ENCODE peak calls at places on chromosomes 11 and 22, in eight cellular contexts. A is right lobe of liver; O is GM23248; G is CD8-positive, alpha-beta T cell; Z is tibial artery; K is IMR-90; B is left lung; H is adrenal gland. J is an unnamed sample.

GRCh38 chr22:39264344-39265116 is 19.7 kb upstream of the PDGFB start:
- DNase-seq in A (peak), O (no peak), G (no peak), Z (peak), K (no peak), B (no peak), H (peak), J (peak)

GRCh38 chr11:18229501-18229900 is 7.1 kb downstream of the SAA4 start:
- DNase-seq in A (no peak), O (no peak), G (no peak), Z (no peak), K (no peak), B (no peak), H (no peak), J (no peak)

GRCh38 chr11:85829172-85829571 is 18.2 kb upstream of the SYTL2 start:
- DNase-seq in A (no peak), O (no peak), G (no peak), Z (no peak), K (no peak), B (no peak), H (no peak), J (no peak)

GRCh38 chr11:62974848-62975522 is 9.8 kb downstream of the SLC22A6 start:
- DNase-seq in A (no peak), O (peak), G (no peak), Z (no peak), K (no peak), B (no peak), H (peak), J (no peak)

GRCh38 chr11:104060004-104060403 is 23.6 kb downstream of the DDI1 start:
- DNase-seq in A (no peak), O (no peak), G (no peak), Z (no peak), K (peak), B (no peak), H (peak), J (no peak)

GRCh38 chr11:68027667-68028066 is 2.8 kb upstream of the NDUFS8 start:
- DNase-seq in A (no peak), O (no peak), G (no peak), Z (no peak), K (no peak), B (no peak), H (no peak), J (no peak)

GRCh38 chr11:68872216-68873003 is 30.7 kb upstream of the CPT1A start:
- DNase-seq in A (peak), O (peak), G (no peak), Z (no peak), K (peak), B (no peak), H (no peak), J (no peak)

GRCh38 chr22:29810156-29810555 is 27.9 kb downstream of the ASCC2 start:
- DNase-seq in A (no peak), O (no peak), G (no peak), Z (no peak), K (no peak), B (no peak), H (no peak), J (no peak)

GRCh38 chr11:127003260-127003981 is 2.9 kb upstream of the KIRREL3 start:
- DNase-seq in A (no peak), O (peak), G (no peak), Z (no peak), K (peak), B (peak), H (peak), J (peak)

GRCh38 chr11:6319001-6319878 is 1.1 kb downstream of the CAVIN3 start:
- DNase-seq in A (peak), O (peak), G (no peak), Z (peak), K (peak), B (peak), H (peak), J (no peak)
- H3K27ac ChIP-seq in A (peak), O (peak), G (no peak), Z (peak), K (peak), B (peak), H (peak), J (peak)

GRCh38 chr11:58801974-58802545 is 42.4 kb downstream of the GLYATL2 start:
- DNase-seq in A (no peak), O (no peak), G (no peak), Z (no peak), K (no peak), B (no peak), H (no peak), J (no peak)
- H3K27ac ChIP-seq in A (no peak), O (no peak), G (no peak), Z (no peak), K (no peak), B (no peak), H (no peak), J (no peak)

DNA sequence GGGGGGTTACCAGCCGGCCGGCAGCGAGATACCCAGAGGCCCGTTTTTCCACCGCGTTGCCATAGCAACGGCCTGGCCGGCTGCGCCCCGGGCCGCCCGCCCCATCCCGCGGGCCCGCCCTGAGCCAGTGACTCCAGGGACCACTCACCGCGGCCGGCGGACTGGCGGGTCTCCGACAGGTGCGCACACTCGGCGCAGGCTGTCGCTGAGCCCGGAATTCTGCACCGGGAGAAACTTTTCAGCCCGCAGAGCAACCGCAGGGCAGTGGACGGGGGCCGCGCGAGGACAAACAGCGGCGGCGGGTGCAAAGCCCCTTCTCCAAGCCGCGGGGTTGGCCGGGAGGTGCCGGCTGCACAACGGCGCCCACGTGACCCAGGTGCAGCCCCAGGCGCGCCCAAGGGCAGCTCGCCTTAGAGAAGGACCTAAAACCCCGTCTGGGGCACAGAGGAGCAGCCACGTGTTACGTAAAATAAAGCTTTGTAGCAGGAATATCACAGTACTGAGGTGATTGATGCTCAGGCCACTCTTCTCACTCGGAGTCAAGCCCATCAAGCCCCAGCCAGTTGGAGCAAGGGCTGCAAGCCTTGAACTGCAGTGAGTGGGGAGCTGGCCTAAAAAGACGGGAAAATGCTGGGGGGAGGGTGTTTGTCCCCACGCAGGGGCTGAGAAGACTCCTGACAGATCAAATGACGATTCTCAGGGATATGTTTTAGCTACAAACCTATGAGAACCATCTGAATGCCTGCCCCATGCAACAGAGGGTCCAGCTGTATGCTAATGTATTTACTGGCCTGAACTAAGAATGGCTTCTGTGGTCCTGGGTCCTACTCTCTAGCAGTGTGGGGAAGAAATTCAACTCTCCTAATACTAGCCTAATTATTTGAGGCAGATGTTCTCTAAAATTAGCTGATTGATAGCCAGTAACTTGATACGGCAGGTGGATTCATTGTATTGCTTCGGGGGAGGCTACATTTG is at the start of gene STK33:
- DNase-seq in A (peak), O (peak), G (peak), Z (no peak), K (no peak), B (peak), H (peak), J (no peak)
- H3K27ac ChIP-seq in A (no peak), O (no peak), G (no peak), Z (no peak), K (no peak), B (no peak), H (no peak), J (no peak)

DNA sequence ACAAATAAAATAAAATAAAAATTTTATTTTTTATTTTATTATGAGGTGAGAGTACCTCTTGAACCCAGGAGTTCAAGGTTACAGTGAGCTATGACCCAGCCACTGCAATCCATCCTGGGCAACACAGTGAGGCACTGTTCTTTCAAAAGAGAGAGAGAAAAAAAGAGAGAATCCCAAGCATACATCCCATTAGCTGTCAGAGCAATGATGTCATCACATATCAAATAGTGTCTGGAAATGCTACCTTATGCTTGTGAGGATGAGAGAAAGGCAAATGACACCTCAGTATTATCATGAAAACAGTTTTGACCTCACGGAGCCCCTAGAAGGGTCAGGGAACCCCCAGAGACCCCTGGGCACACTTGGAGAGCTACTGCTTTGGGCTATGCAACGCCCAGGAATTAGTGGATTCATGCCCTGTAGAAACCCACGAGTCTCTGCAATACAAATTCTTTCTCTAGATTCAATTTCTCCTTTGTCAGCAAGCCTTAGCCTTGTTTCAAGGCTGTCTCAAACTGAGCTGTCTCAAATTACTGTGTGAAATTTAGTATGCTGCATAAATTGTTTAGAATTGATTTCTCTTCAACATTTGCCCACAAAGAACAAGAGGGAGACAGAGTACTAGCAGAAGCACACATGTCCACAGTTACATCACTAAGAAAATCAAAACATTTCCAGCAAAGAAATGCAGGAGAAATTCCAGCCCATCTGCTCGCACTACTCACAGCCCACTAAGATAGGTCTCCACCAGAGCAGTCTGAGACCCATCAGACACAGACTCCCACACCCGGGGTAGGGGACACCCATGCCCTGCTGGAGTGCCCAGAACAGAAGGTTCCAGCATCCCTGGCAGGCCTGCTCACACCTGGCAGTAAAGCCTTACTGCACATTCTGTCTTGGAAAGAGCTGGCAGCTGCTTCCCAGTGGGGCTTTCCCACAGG is 18.1 kb downstream of the DGCR2 start:
- DNase-seq in A (no peak), O (peak), G (no peak), Z (peak), K (peak), B (no peak), H (peak), J (no peak)
- H3K27ac ChIP-seq in A (no peak), O (no peak), G (no peak), Z (no peak), K (peak), B (no peak), H (peak), J (no peak)

GRCh38 chr22:19086944-19087343 is 35.3 kb downstream of the DGCR2 start:
- DNase-seq in A (no peak), O (peak), G (no peak), Z (peak), K (peak), B (no peak), H (no peak), J (no peak)
- H3K27ac ChIP-seq in A (no peak), O (no peak), G (no peak), Z (no peak), K (no peak), B (no peak), H (no peak), J (no peak)

GRCh38 chr11:8354622-8355417 is 91.1 kb upstream of the LMO1 start:
- DNase-seq in A (peak), O (peak), G (no peak), Z (no peak), K (no peak), B (no peak), H (no peak), J (no peak)

GRCh38 chr11:8351223-8351622 is 87.5 kb upstream of the LMO1 start:
- DNase-seq in A (no peak), O (no peak), G (no peak), Z (no peak), K (no peak), B (no peak), H (no peak), J (no peak)

GRCh38 chr11:8352090-8352489 is 88.4 kb upstream of the LMO1 start:
- DNase-seq in A (no peak), O (peak), G (no peak), Z (no peak), K (no peak), B (no peak), H (no peak), J (no peak)

GRCh38 chr11:8355418-8355742 is 91.7 kb upstream of the LMO1 start:
- DNase-seq in A (no peak), O (no peak), G (no peak), Z (no peak), K (no peak), B (no peak), H (no peak), J (no peak)

DNA sequence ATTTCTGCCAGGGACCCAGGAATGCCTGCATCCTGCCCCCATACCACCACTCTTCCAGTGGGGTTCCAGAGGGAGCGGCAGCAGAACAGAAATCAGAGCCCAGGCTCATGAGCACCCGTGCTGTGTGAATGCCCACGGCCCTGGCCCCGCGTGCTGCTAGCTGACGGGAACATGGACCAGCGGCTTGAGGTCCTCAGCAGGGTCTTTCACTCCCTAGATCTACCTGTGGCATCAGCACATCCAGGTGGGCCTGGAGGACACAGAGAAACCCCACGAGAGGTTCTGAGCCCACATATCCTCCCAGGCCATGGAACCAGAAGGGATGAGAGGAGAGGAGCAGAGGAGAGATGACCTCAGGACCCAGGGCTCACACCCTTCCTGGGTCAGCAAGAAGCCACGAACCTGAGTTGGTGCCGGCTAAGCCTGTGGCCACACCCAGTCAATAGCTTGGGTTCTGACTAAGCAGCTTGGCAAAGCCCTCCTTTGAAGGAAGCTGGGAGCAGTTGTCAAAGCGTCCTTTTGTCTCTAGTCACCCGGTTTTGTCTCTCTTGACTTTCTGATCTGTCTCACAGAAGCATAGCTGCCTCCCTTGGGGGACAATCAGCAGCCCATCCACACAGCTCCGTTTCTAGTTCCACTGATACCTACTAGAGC is 89.3 kb upstream of the LMO1 start:
- DNase-seq in A (peak), O (no peak), G (no peak), Z (no peak), K (no peak), B (no peak), H (no peak), J (no peak)
- H3K27ac ChIP-seq in A (no peak), O (no peak), G (no peak), Z (no peak), K (no peak), B (no peak), H (no peak), J (no peak)

GRCh38 chr22:44733426-44734106 is 18.8 kb upstream of the ARHGAP8 start:
- DNase-seq in A (peak), O (no peak), G (no peak), Z (no peak), K (no peak), B (peak), H (no peak), J (no peak)
- H3K27ac ChIP-seq in A (no peak), O (no peak), G (no peak), Z (no peak), K (no peak), B (no peak), H (no peak), J (no peak)

GRCh38 chr22:42978453-42979103 is 36.4 kb downstream of the PACSIN2 start:
- DNase-seq in A (no peak), O (peak), G (no peak), Z (no peak), K (peak), B (no peak), H (peak), J (peak)
- H3K27ac ChIP-seq in A (no peak), O (peak), G (no peak), Z (peak), K (no peak), B (peak), H (peak), J (no peak)

J was measured in caudate nucleus.